ENCODE peak calls at places on chromosome 12, in four cellular contexts. E is GM12892; O is cardiac fibroblast; I is CD4-positive, alpha-beta T cell. Z is an unnamed sample.

GRCh38 chr12:23140710-23141109 is 515.7 kb downstream of the ETNK1 start:
- DNase-seq in I (no peak), O (no peak), E (no peak), Z (no peak)

GRCh38 chr12:51475543-51475942 is 50.9 kb downstream of the SLC4A8 start:
- DNase-seq in E (no peak), O (no peak), I (no peak), Z (no peak)

GRCh38 chr12:70031046-70031445 is 206.0 kb downstream of the MYRFL start:
- DNase-seq in O (no peak), E (no peak), I (no peak), Z (no peak)

GRCh38 chr12:96456265-96456974 is 33.0 kb upstream of the CFAP54 start:
- DNase-seq in I (no peak), E (peak), O (no peak), Z (no peak)

GRCh38 chr12:12684375-12685106 is 11.4 kb downstream of the GPR19 start:
- DNase-seq in O (peak), E (no peak), I (no peak), Z (peak)

GRCh38 chr12:115172521-115172920 is 488.5 kb upstream of the TBX3 start:
- DNase-seq in E (no peak), O (no peak), I (no peak), Z (no peak)

GRCh38 chr12:28308891-28309290 is 118.6 kb downstream of the CCDC91 start:
- DNase-seq in O (peak), E (no peak), I (no peak), Z (no peak)

GRCh38 chr12:4144676-4145075 is 128.9 kb upstream of the CCND2 start:
- DNase-seq in E (no peak), O (no peak), I (no peak), Z (no peak)

GRCh38 chr12:112107306-112107705 is 1.3 kb downstream of the NAA25 start:
- DNase-seq in O (no peak), E (no peak), I (no peak), Z (no peak)

GRCh38 chr12:51917746-51918453 is 10.6 kb downstream of the ACVRL1 start:
- DNase-seq in O (no peak), E (no peak), I (no peak), Z (no peak)

GRCh38 chr12:58916891-58917570 is 3.3 kb downstream of the LRIG3 start:
- DNase-seq in I (no peak), E (no peak), O (peak), Z (peak)

GRCh38 chr12:92695577-92695976 is 7.2 kb upstream of the PLEKHG7 start:
- DNase-seq in I (no peak), O (no peak), E (no peak), Z (no peak)

GRCh38 chr12:85405781-85406522 is 125.9 kb downstream of the ALX1 start:
- DNase-seq in E (no peak), I (no peak), O (peak), Z (no peak)

GRCh38 chr12:124088232-124088907 is 115.4 kb downstream of the ZNF664 start:
- DNase-seq in O (no peak), E (no peak), I (no peak), Z (no peak)

GRCh38 chr12:50151047-50151687 is 16.0 kb downstream of the CERS5 start:
- DNase-seq in E (no peak), O (peak), I (no peak), Z (no peak)

GRCh38 chr12:32155041-32155440 is 48.4 kb downstream of the BICD1 start:
- DNase-seq in O (no peak), E (no peak), I (no peak), Z (no peak)

GRCh38 chr12:89261210-89261609 is 91.1 kb downstream of the DUSP6 start:
- DNase-seq in I (no peak), O (no peak), E (no peak), Z (no peak)

GRCh38 chr12:51326762-51327439 is 2.9 kb upstream of the BIN2 start:
- DNase-seq in E (peak), I (no peak), O (peak), Z (peak)

Z was measured in small intestine.